ENCODE peak calls at places on chromosomes 7 and 10, in ten cellular contexts. T, U, E, A, N, S, G, J, B and F are unnamed samples.

GRCh38 chr10:49408437-49409306 is 12.8 kb upstream of the DRGX start:
- DNase-seq in T (peak; percentile 30), U (no peak), E (no peak), A (no peak), N (no peak), S (peak; percentile 2), G (no peak), J (no peak), B (no peak), F (no peak)

GRCh38 chr10:103493362-103493871 is at the start of gene NEURL1:
- DNase-seq in T (peak; percentile 33), U (no peak), E (no peak), A (no peak), N (no peak), S (no peak), G (no peak), J (peak; percentile 55), B (peak; percentile 32), F (no peak)

GRCh38 chr10:90451283-90451682 is 406.6 kb downstream of the HTR7 start:
- DNase-seq in T (no peak), U (no peak), E (no peak), A (no peak), N (no peak), S (peak; percentile 17), G (no peak), J (no peak), B (no peak), F (no peak)

GRCh38 chr10:2933041-2933440 is 134.3 kb upstream of the PFKP start:
- DNase-seq in T (no peak), U (no peak), E (no peak), A (no peak), N (peak; percentile 2), S (no peak), G (no peak), J (no peak), B (no peak), F (no peak)

GRCh38 chr7:503046-503574 is 16.5 kb downstream of the PDGFA start:
- DNase-seq in T (no peak), U (no peak), E (no peak), A (no peak), N (no peak), S (no peak), G (no peak), J (no peak), B (no peak), F (no peak)

GRCh38 chr10:86727992-86728559 is 28.3 kb upstream of the BMPR1A start:
- DNase-seq in T (no peak), U (no peak), E (no peak), A (no peak), N (no peak), S (no peak), G (no peak), J (no peak), B (no peak), F (no peak)

GRCh38 chr7:157358753-157359096 is 21.9 kb downstream of the DNAJB6 start:
- DNase-seq in T (no peak), U (no peak), E (no peak), A (no peak), N (no peak), S (no peak), G (no peak), J (no peak), B (no peak), F (no peak)

GRCh38 chr10:58237014-58237830 is 30.5 kb downstream of the IPMK start:
- DNase-seq in T (no peak), U (no peak), E (no peak), A (peak; percentile 55), N (no peak), S (peak; percentile 90), G (no peak), J (no peak), B (no peak), F (peak; percentile 88)

GRCh38 chr7:142598297-142598696 is 151.0 kb upstream of the PRSS1 start:
- DNase-seq in T (no peak), U (no peak), E (no peak), A (no peak), N (no peak), S (no peak), G (no peak), J (no peak), B (no peak), F (no peak)

GRCh38 chr10:73251683-73252444 is 580 bp downstream of the MRPS16 start:
- DNase-seq in T (no peak), U (no peak), E (no peak), A (no peak), N (no peak), S (no peak), G (no peak), J (no peak), B (no peak), F (no peak)

GRCh38 chr10:112950714-112951348 is 784 bp downstream of the TCF7L2 start:
- DNase-seq in T (no peak), U (peak; percentile 5), E (no peak), A (no peak), N (no peak), S (peak; percentile 50), G (peak; percentile 35), J (peak; percentile 35), B (peak; percentile 47), F (no peak)

GRCh38 chr7:150787321-150788281 is 12.6 kb downstream of the TMEM176B start:
- DNase-seq in T (peak; percentile 9), U (no peak), E (no peak), A (no peak), N (no peak), S (no peak), G (no peak), J (no peak), B (peak; percentile 45), F (peak; percentile 14)